ENCODE peak calls at places on chromosomes 7 and 10, in six cellular contexts. One of them, this sample, is unnamed. For H3K4me1, the result is how much of the 10 kb centered on the place peaks cover.

GRCh38 chr10:46555713-46556514 is 544 bp downstream of the GPRIN2 start:
- DNase-seq in heart left ventricle: no peak
- DNase-seq in left lung: peak
- DNase-seq in colonic mucosa: peak
- DNase-seq in psoas muscle: peak
- DNase-seq in right cardiac atrium: no peak
- DNase-seq in this sample: no peak

GRCh38 chr10:15228426-15228825 is 59.9 kb upstream of the NMT2 start:
- DNase-seq in heart left ventricle: no peak
- DNase-seq in left lung: no peak
- DNase-seq in colonic mucosa: no peak
- DNase-seq in psoas muscle: no peak
- DNase-seq in right cardiac atrium: no peak
- DNase-seq in this sample: no peak

GRCh38 chr10:121926669-121927360 is 1.0 kb downstream of the ATE1 start:
- DNase-seq in heart left ventricle: no peak
- DNase-seq in left lung: no peak
- DNase-seq in colonic mucosa: no peak
- DNase-seq in psoas muscle: no peak
- DNase-seq in right cardiac atrium: no peak
- DNase-seq in this sample: no peak

GRCh38 chr10:69004821-69005220 is 16.2 kb downstream of the KIFBP start:
- DNase-seq in heart left ventricle: no peak
- DNase-seq in left lung: no peak
- DNase-seq in colonic mucosa: no peak
- DNase-seq in psoas muscle: no peak
- DNase-seq in right cardiac atrium: no peak
- DNase-seq in this sample: no peak

GRCh38 chr10:9229702-9230101 is 1175.2 kb downstream of the GATA3 start:
- DNase-seq in heart left ventricle: no peak
- DNase-seq in left lung: no peak
- DNase-seq in colonic mucosa: no peak
- DNase-seq in psoas muscle: no peak
- DNase-seq in right cardiac atrium: no peak
- DNase-seq in this sample: no peak

GRCh38 chr7:29871787-29872398 is 65.6 kb downstream of the WIPF3 start:
- DNase-seq in heart left ventricle: no peak
- DNase-seq in left lung: no peak
- DNase-seq in colonic mucosa: no peak
- DNase-seq in psoas muscle: no peak
- DNase-seq in right cardiac atrium: no peak
- DNase-seq in this sample: no peak

GRCh38 chr7:17640730-17641377 is 299.4 kb downstream of the SNX13 start:
- DNase-seq in heart left ventricle: no peak
- DNase-seq in left lung: no peak
- DNase-seq in colonic mucosa: peak
- DNase-seq in psoas muscle: no peak
- DNase-seq in right cardiac atrium: no peak
- DNase-seq in this sample: no peak

GRCh38 chr7:3065724-3066143 is 22.1 kb upstream of the CARD11 start:
- DNase-seq in heart left ventricle: no peak
- DNase-seq in left lung: no peak
- DNase-seq in colonic mucosa: peak
- DNase-seq in psoas muscle: peak
- DNase-seq in right cardiac atrium: peak
- DNase-seq in this sample: no peak

GRCh38 chr7:140526901-140527664 is 47.8 kb upstream of the MKRN1 start:
- DNase-seq in heart left ventricle: no peak
- DNase-seq in left lung: no peak
- DNase-seq in colonic mucosa: no peak
- DNase-seq in psoas muscle: no peak
- DNase-seq in right cardiac atrium: no peak
- DNase-seq in this sample: no peak

GRCh38 chr7:143882020-143882610 is 19.9 kb downstream of the TCAF1 start:
- DNase-seq in heart left ventricle: peak
- DNase-seq in left lung: peak
- DNase-seq in colonic mucosa: peak
- DNase-seq in psoas muscle: peak
- DNase-seq in right cardiac atrium: peak
- DNase-seq in this sample: no peak

GRCh38 chr7:15174470-15174869 is 271.9 kb upstream of the DGKB start:
- DNase-seq in heart left ventricle: no peak
- DNase-seq in left lung: no peak
- DNase-seq in colonic mucosa: no peak
- DNase-seq in psoas muscle: no peak
- DNase-seq in right cardiac atrium: no peak
- DNase-seq in this sample: no peak

GRCh38 chr7:14125998-14126397 is 136.5 kb upstream of the ETV1 start:
- DNase-seq in heart left ventricle: no peak
- DNase-seq in left lung: no peak
- DNase-seq in colonic mucosa: no peak
- DNase-seq in psoas muscle: no peak
- DNase-seq in right cardiac atrium: no peak
- DNase-seq in this sample: no peak

GRCh38 chr7:13336227-13336626 is 648.8 kb downstream of the ARL4A start:
- DNase-seq in heart left ventricle: no peak
- DNase-seq in left lung: no peak
- DNase-seq in colonic mucosa: no peak
- DNase-seq in psoas muscle: no peak
- DNase-seq in right cardiac atrium: no peak
- DNase-seq in this sample: no peak

GRCh38 chr7:101913876-101914275 is 96.5 kb downstream of the CUX1 start:
- DNase-seq in heart left ventricle: no peak
- DNase-seq in left lung: no peak
- DNase-seq in colonic mucosa: no peak
- DNase-seq in psoas muscle: no peak
- DNase-seq in right cardiac atrium: no peak
- DNase-seq in this sample: no peak

GRCh38 chr7:104123786-104124185 is 84.0 kb downstream of the ORC5 start:
- DNase-seq in heart left ventricle: no peak
- DNase-seq in left lung: no peak
- DNase-seq in colonic mucosa: no peak
- DNase-seq in psoas muscle: no peak
- DNase-seq in right cardiac atrium: no peak
- DNase-seq in this sample: no peak

GRCh38 chr10:89283174-89283987 is 18.5 kb upstream of the IFIT2 start:
- DNase-seq in heart left ventricle: no peak
- DNase-seq in left lung: no peak
- DNase-seq in colonic mucosa: no peak
- DNase-seq in psoas muscle: no peak
- DNase-seq in right cardiac atrium: no peak
- DNase-seq in this sample: no peak

GRCh38 chr10:73039635-73040034 is 57.0 kb downstream of the P4HA1 start:
- DNase-seq in heart left ventricle: no peak
- DNase-seq in left lung: no peak
- DNase-seq in colonic mucosa: no peak
- DNase-seq in psoas muscle: no peak
- DNase-seq in right cardiac atrium: no peak
- DNase-seq in this sample: peak

GRCh38 chr7:117872565-117873055 is 631 bp downstream of the CTTNBP2 start:
- DNase-seq in heart left ventricle: peak
- DNase-seq in left lung: no peak
- DNase-seq in colonic mucosa: peak
- DNase-seq in psoas muscle: peak
- DNase-seq in right cardiac atrium: peak
- DNase-seq in this sample: peak

GRCh38 chr10:115827180-115827579 is 445.8 kb downstream of the GFRA1 start:
- DNase-seq in heart left ventricle: no peak
- DNase-seq in left lung: no peak
- DNase-seq in colonic mucosa: no peak
- DNase-seq in psoas muscle: peak
- DNase-seq in right cardiac atrium: no peak
- DNase-seq in this sample: no peak

GRCh38 chr10:124168991-124169826 is 75.8 kb upstream of the CHST15 start:
- DNase-seq in heart left ventricle: no peak
- DNase-seq in left lung: no peak
- DNase-seq in colonic mucosa: no peak
- DNase-seq in psoas muscle: no peak
- DNase-seq in right cardiac atrium: no peak
- DNase-seq in this sample: no peak

GRCh38 chr7:38222481-38223096 is 44.5 kb downstream of the STARD3NL start:
- DNase-seq in heart left ventricle: no peak
- DNase-seq in left lung: no peak
- DNase-seq in colonic mucosa: peak
- DNase-seq in psoas muscle: no peak
- DNase-seq in right cardiac atrium: no peak
- DNase-seq in this sample: no peak

GRCh38 chr10:12482586-12482985 is 133.2 kb downstream of the CAMK1D start:
- DNase-seq in heart left ventricle: no peak
- DNase-seq in left lung: no peak
- DNase-seq in colonic mucosa: no peak
- DNase-seq in psoas muscle: no peak
- DNase-seq in right cardiac atrium: no peak
- DNase-seq in this sample: no peak

GRCh38 chr10:12483996-12484944 is 134.9 kb downstream of the CAMK1D start:
- DNase-seq in heart left ventricle: no peak
- DNase-seq in left lung: no peak
- DNase-seq in colonic mucosa: peak
- DNase-seq in psoas muscle: no peak
- DNase-seq in right cardiac atrium: peak
- DNase-seq in this sample: no peak

GRCh38 chr10:12481956-12482355 is 132.6 kb downstream of the CAMK1D start:
- DNase-seq in heart left ventricle: no peak
- DNase-seq in left lung: no peak
- DNase-seq in colonic mucosa: no peak
- DNase-seq in psoas muscle: no peak
- DNase-seq in right cardiac atrium: no peak
- DNase-seq in this sample: no peak

GRCh38 chr10:12487366-12487765 is 138.0 kb downstream of the CAMK1D start:
- DNase-seq in heart left ventricle: no peak
- DNase-seq in left lung: no peak
- DNase-seq in colonic mucosa: no peak
- DNase-seq in psoas muscle: no peak
- DNase-seq in right cardiac atrium: no peak
- DNase-seq in this sample: no peak

DNA sequence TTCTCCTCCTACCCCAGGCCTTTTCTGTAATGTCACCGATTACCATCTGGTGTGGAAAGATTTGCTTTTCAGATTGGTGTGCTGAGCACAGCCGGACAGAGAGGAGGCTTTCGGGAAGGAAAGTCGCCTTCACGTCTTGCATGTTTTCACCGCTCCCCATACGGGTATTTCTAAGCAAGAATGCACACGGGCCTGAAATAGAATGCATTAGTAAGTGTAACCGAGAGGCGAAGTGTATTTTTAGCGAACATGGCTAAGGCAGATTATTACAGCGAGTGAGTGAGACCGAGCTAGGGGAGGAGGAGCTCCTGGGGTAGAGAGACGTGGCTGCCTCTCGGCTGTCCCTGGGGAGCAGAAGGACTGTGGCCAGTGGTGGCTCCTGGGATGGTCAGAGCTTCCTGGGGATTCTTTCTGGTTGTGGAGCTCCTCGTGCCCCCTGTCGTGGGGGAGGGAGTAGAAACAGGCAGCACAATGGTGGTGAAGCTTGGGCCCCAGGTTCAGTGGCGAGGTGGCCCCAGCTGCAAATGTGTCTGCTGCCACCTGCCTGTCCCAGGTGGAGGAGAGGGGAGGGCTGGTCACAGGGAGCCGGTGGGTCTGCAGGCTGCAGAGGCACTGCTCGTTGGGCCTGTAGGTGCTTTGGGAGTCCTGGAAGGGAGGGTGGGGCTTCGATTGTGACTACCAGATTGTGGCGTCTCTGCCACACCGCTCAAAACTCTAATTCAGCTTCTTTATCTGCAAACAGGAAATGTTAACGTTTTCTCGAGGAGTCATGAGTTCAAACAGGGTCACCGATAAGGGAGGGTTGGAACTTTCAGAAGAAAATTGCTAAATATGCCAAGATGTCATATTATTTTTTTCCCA is 135.8 kb downstream of the CAMK1D start:
- DNase-seq in heart left ventricle: peak
- DNase-seq in left lung: no peak
- DNase-seq in colonic mucosa: peak
- DNase-seq in psoas muscle: peak
- DNase-seq in right cardiac atrium: peak
- DNase-seq in this sample: no peak
- H3K4me3 ChIP-seq in heart left ventricle: no peak
- H3K4me3 ChIP-seq in left lung: no peak
- H3K4me3 ChIP-seq in colonic mucosa: no peak
- H3K4me3 ChIP-seq in psoas muscle: no peak
- H3K4me3 ChIP-seq in right cardiac atrium: no peak
- H3K4me3 ChIP-seq in this sample: no peak

GRCh38 chr7:157000047-157000726 is 10.3 kb downstream of the MNX1 start:
- DNase-seq in heart left ventricle: no peak
- DNase-seq in left lung: no peak
- DNase-seq in colonic mucosa: peak
- DNase-seq in psoas muscle: no peak
- DNase-seq in right cardiac atrium: no peak
- DNase-seq in this sample: no peak
- H3K4me1 ChIP-seq in heart left ventricle: under half
- H3K4me1 ChIP-seq in left lung: under half
- H3K4me1 ChIP-seq in colonic mucosa: under half
- H3K4me1 ChIP-seq in psoas muscle: under half
- H3K4me1 ChIP-seq in right cardiac atrium: under half
- H3K4me1 ChIP-seq in this sample: under half

DNA sequence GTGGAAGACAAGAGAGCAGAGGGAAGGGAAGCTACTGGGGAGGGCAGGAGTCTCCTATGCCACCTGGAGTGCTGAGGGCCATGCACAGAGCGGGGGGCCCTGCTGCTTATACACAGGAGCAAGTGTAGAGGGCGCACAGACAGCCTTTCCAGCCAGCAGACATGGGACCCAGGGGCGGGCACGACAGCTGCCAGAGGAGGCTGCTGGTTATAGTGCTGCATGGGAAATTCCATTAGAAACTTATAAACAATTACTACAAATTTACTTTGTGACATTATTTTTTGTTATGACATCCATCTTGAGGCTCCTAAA is 90.5 kb downstream of the WDFY4 start:
- DNase-seq in heart left ventricle: no peak
- DNase-seq in left lung: no peak
- DNase-seq in colonic mucosa: no peak
- DNase-seq in psoas muscle: no peak
- DNase-seq in right cardiac atrium: no peak
- DNase-seq in this sample: no peak
- H3K4me3 ChIP-seq in heart left ventricle: no peak
- H3K4me3 ChIP-seq in left lung: no peak
- H3K4me3 ChIP-seq in colonic mucosa: no peak
- H3K4me3 ChIP-seq in psoas muscle: no peak
- H3K4me3 ChIP-seq in right cardiac atrium: no peak
- H3K4me3 ChIP-seq in this sample: no peak

DNA sequence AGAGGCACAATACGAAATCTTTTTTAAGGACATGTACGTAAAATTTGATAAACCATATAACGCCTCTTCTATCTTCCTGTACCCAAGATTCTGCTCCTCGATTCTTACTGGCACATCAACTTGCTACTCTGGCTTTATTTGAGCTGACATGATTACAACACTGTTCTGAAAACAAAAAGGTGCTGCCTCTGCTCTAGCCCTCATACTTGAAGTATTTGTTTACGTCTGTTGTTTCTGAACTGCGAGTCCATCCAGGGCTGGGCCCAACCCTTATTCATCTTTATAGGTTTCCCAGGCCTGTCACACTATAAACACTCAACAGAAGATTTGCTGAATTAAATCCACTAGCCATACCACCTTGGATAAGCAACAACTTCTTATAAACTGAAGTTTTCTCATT is 96.2 kb upstream of the SVIL start:
- DNase-seq in heart left ventricle: no peak
- DNase-seq in left lung: no peak
- DNase-seq in colonic mucosa: no peak
- DNase-seq in psoas muscle: no peak
- DNase-seq in right cardiac atrium: no peak
- DNase-seq in this sample: no peak
- H3K4me1 ChIP-seq in heart left ventricle: under half
- H3K4me1 ChIP-seq in left lung: half or more
- H3K4me1 ChIP-seq in colonic mucosa: under half
- H3K4me1 ChIP-seq in psoas muscle: half or more
- H3K4me1 ChIP-seq in right cardiac atrium: under half
- H3K4me1 ChIP-seq in this sample: under half

This sample was measured in SJSA1.